ENCODE peak calls at places on chromosome 1, in four cellular contexts. F is epithelial cell of esophagus, U is progenitor cell of endocrine pancreas, C is esophagus squamous epithelium. V is an unnamed sample.

GRCh38 chr1:204751883-204752687 is 66.5 kb upstream of the LRRN2 start:
- DNase-seq in U (peak; percentile 20), C (no peak), F (peak; percentile 46), V (peak; percentile 33)

GRCh38 chr1:189859385-189859977 is 618.2 kb downstream of the BRINP3 start:
- DNase-seq in F (peak; percentile 31), C (no peak), U (no peak), V (peak; percentile 5)

GRCh38 chr1:86068126-86068805 is 88.3 kb downstream of the COL24A1 start:
- DNase-seq in C (no peak), F (no peak), U (no peak), V (no peak)

GRCh38 chr1:201214886-201215285 is 24.3 kb downstream of the IGFN1 start:
- DNase-seq in U (no peak), F (no peak), C (no peak), V (no peak)

GRCh38 chr1:57712846-57713245 is 289.0 kb upstream of the DAB1 start:
- DNase-seq in C (no peak), U (no peak), F (no peak), V (no peak)

GRCh38 chr1:234696986-234697385 is 87.0 kb upstream of the IRF2BP2 start:
- DNase-seq in U (no peak), F (no peak), C (no peak), V (no peak)

GRCh38 chr1:119626841-119627240 is 21.2 kb downstream of the ZNF697 start:
- DNase-seq in F (no peak), C (no peak), U (no peak), V (no peak)

GRCh38 chr1:89363196-89363595 is 663 bp upstream of the GBP6 start:
- DNase-seq in C (no peak), U (no peak), F (peak; percentile 82), V (no peak)

GRCh38 chr1:30407030-30407861 is 316.1 kb downstream of the MATN1 start:
- DNase-seq in U (peak; percentile 5), C (no peak), F (no peak), V (no peak)

GRCh38 chr1:17207046-17207445 is 2.1 kb downstream of the PADI1 start:
- DNase-seq in U (no peak), C (no peak), F (no peak), V (no peak)

GRCh38 chr1:113905435-113905861 is 322 bp downstream of the DCLRE1B start:
- DNase-seq in F (peak; percentile 18), U (peak; percentile 14), C (no peak), V (peak; percentile 30)

GRCh38 chr1:35808376-35809155 is 750 bp downstream of the AGO4 start:
- DNase-seq in C (no peak), U (peak; percentile 11), F (peak; percentile 21), V (peak; percentile 22)

GRCh38 chr1:155938220-155938627 is 3.2 kb upstream of the RXFP4 start:
- DNase-seq in F (peak; percentile 77), U (no peak), C (no peak), V (peak; percentile 64)

GRCh38 chr1:21296509-21297354 is 6.5 kb upstream of the ECE1 start:
- DNase-seq in F (peak; percentile 25), C (no peak), U (no peak), V (no peak)

GRCh38 chr1:85621430-85621829 is 40.9 kb downstream of the CCN1 start:
- DNase-seq in F (no peak), C (no peak), U (no peak), V (no peak)

GRCh38 chr1:202692959-202693555 is 17.2 kb downstream of the SYT2 start:
- DNase-seq in U (peak; percentile 78), F (peak; percentile 75), C (no peak), V (peak; percentile 90)

GRCh38 chr1:235317179-235317578 is 10.8 kb downstream of the ARID4B start:
- DNase-seq in C (no peak), U (no peak), F (peak; percentile 33), V (no peak)

GRCh38 chr1:84571150-84571535 is 3.1 kb downstream of the CTBS start:
- DNase-seq in C (no peak), U (no peak), F (peak; percentile 67), V (peak; percentile 28)

GRCh38 chr1:248850124-248850523 is 8.8 kb downstream of the ZNF692 start:
- DNase-seq in F (no peak), U (no peak), C (no peak), V (no peak)

GRCh38 chr1:205098242-205098641 is 14.0 kb upstream of the TMEM81 start:
- DNase-seq in F (no peak), U (no peak), C (no peak), V (no peak)

GRCh38 chr1:43314233-43314632 is 13.5 kb downstream of the TIE1 start:
- DNase-seq in U (no peak), C (no peak), F (no peak), V (no peak)

GRCh38 chr1:156750191-156750931 is 1.1 kb downstream of the HDGF start:
- DNase-seq in C (no peak), U (no peak), F (peak; percentile 89), V (peak; percentile 81)

GRCh38 chr1:965526-966134 is 652 bp upstream of the PLEKHN1 start:
- DNase-seq in C (no peak), F (no peak), U (no peak), V (no peak)

GRCh38 chr1:111789077-111789476 is 33.4 kb downstream of the DDX20 start:
- DNase-seq in F (no peak), U (no peak), C (no peak), V (no peak)

GRCh38 chr1:246724725-246725095 is 501 bp downstream of the SCCPDH start:
- DNase-seq in U (no peak), C (no peak), F (peak; percentile 26), V (peak; percentile 9)

GRCh38 chr1:183276386-183276785 is 90.3 kb downstream of the LAMC2 start:
- DNase-seq in C (no peak), F (no peak), U (no peak), V (no peak)

GRCh38 chr1:112614460-112615065 is 4.4 kb downstream of the ST7L start:
- DNase-seq in U (no peak), C (no peak), F (peak; percentile 64), V (no peak)

GRCh38 chr1:39754026-39754569 is 15.4 kb downstream of the PPIE start:
- DNase-seq in F (no peak), U (no peak), C (no peak), V (no peak)

GRCh38 chr1:109134423-109134822 is 20.5 kb downstream of the ELAPOR1 start:
- DNase-seq in F (no peak), U (no peak), C (no peak), V (no peak)

GRCh38 chr1:33301273-33301984 is 19.5 kb downstream of the A3GALT2 start:
- DNase-seq in C (no peak), U (no peak), F (no peak), V (no peak)

GRCh38 chr1:148353461-148354283 is 129.4 kb downstream of the PPIAL4G start:
- DNase-seq in U (no peak), C (no peak), F (peak; percentile 85), V (peak; percentile 35)

GRCh38 chr1:224525411-224526040 is 90.6 kb upstream of the CNIH3 start:
- DNase-seq in C (no peak), U (no peak), F (peak; percentile 8), V (no peak)

GRCh38 chr1:157239936-157240335 is 101.7 kb upstream of the ETV3 start:
- DNase-seq in C (no peak), F (no peak), U (no peak), V (no peak)

GRCh38 chr1:154492115-154492514 is 9.9 kb upstream of the TDRD10 start:
- DNase-seq in U (no peak), C (no peak), F (no peak), V (no peak)

GRCh38 chr1:154496381-154496780 is 5.6 kb upstream of the TDRD10 start:
- DNase-seq in C (no peak), U (no peak), F (no peak), V (no peak)

GRCh38 chr1:154490327-154490726 is 11.7 kb upstream of the TDRD10 start:
- DNase-seq in C (no peak), U (no peak), F (no peak), V (no peak)

GRCh38 chr1:154495496-154496273 is 6.3 kb upstream of the TDRD10 start:
- DNase-seq in U (no peak), F (no peak), C (no peak), V (no peak)

DNA sequence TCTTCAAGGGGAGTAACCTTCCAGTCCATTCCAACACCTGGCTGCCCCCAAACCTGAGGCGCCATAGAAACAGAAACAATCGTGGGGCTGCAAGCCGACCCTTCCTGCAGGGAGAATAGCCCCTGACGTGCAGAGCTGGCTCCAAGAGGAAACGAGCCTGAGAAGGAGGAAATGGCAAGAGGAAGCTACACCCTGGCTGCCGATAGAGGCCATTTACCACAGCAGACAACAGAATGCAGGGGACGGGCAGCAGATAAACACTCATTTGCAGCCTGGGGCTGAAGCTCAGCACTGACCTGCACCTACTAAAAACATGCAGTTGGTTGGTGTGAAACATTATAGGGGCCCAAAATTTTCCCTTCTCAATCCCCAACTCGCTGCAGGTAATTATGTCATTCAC is 8.7 kb upstream of the TDRD10 start:
- DNase-seq in U (no peak), C (no peak), F (no peak), V (no peak)
- TF ChIP-seq CTCF in U (no peak), C (no peak), F (no peak), V (no peak)

GRCh38 chr1:81760487-81761097 is 40.1 kb upstream of the ADGRL2 start:
- DNase-seq in C (no peak), U (no peak), F (peak; percentile 27), V (no peak)
- TF ChIP-seq CTCF in C (peak; percentile 14), U (peak; percentile 24), F (peak; percentile 45), V (peak; percentile 33)

DNA sequence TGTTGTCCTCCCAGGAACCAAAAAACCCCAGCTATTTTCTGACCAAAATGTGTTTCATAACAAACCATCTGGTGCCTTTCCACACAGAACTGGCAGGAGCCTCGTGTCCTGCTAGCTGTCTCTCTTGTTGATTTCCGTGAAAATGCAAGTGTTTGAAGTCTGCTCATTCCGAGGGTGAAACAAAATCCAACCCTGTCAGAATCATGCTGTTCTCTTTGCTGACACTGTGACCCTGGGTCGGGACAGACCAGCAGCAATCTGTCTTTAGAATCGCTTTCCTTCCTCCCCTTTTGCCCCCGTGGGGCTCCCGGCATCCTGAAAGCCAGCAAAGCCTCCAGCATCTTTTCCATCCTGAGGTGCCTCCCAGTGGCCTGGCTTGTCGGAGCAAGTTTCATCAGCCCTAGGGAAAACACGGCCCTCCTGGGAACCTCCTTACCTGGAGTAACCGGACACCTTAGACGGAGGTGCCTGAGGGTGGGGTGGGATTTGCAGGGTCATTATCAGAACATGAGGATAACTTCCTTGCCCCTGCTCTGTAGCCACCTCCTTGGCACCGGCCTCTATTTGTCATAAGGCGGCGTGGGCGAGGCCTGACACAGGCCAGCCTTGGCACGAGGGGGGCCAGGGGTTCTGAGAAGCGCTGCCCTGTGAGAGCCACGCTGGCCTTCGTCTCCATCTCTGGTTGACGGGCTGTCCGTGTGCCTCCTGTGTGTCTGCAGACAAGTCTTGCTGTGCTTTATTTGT is 24.9 kb downstream of the LDLRAP1 start:
- DNase-seq in F (peak; percentile 99), U (no peak), C (no peak), V (peak; percentile 97)
- TF ChIP-seq CTCF in F (peak; percentile 27), U (no peak), C (no peak), V (no peak)

DNA sequence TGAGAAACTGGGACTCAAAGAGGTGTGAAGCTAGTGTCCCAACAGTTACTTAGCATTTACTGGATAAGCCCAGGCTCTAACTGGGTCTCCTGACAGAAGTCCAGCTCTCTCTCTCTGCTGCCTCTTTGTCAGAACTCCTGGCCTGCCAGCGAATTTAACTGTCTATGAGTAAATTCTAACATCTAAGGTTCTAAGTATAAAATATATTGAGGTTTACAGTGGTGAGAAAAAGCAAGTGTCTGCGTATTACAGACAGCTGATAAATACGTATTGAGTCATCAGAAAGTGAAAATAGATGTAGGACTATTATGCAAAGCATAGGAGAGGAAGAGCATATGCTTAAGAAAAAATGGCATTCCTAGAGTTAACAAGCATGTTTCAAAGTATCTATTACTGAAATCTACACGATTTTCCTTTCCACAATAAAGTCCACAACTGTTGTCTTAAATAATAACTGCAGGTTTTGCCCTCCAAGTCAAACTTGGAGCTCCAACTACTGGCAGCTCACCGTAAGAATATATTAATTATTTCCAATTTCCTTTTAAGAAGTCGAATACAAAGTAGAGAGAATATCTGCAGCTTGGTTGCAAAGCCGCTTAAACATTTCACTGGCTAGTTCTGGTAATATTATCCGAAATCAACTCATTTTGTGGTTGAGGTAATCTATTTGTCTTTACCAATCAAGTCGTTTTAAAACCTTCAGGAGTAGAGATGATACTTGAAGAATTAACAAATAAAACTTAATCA is 1.4 kb upstream of the RGS2 start:
- DNase-seq in C (no peak), F (peak; percentile 55), U (no peak), V (peak; percentile 15)
- TF ChIP-seq CTCF in C (no peak), F (peak; percentile 19), U (no peak), V (peak; percentile 27)